ENCODE peak calls at places on chromosomes 6 and 20, in eight cellular contexts. One of them, this sample, is unnamed.

GRCh38 chr6:6057442-6058053 is 50.8 kb upstream of the NRN1 start:
- DNase-seq in adrenal gland: no peak
- DNase-seq in A549: peak; percentile 12
- DNase-seq in OCI-LY7: peak; percentile 79
- DNase-seq in Panc1: peak; percentile 41
- DNase-seq in cardiac muscle cell: peak; percentile 73
- DNase-seq in GM12878: peak; percentile 53
- DNase-seq in left lung: no peak
- DNase-seq in this sample: peak; percentile 27

GRCh38 chr20:41176711-41177552 is 39.6 kb downstream of the PLCG1 start:
- DNase-seq in adrenal gland: no peak
- DNase-seq in cardiac muscle cell: no peak
- DNase-seq in GM12878: no peak
- DNase-seq in A549: no peak
- DNase-seq in left lung: no peak
- DNase-seq in Panc1: no peak
- DNase-seq in OCI-LY7: no peak
- DNase-seq in this sample: no peak

GRCh38 chr6:31452859-31453258 is 45.1 kb upstream of the MICB start:
- DNase-seq in cardiac muscle cell: no peak
- DNase-seq in GM12878: no peak
- DNase-seq in left lung: no peak
- DNase-seq in OCI-LY7: no peak
- DNase-seq in Panc1: no peak
- DNase-seq in A549: no peak
- DNase-seq in adrenal gland: no peak
- DNase-seq in this sample: no peak

GRCh38 chr6:797479-798077 is 104.6 kb upstream of the EXOC2 start:
- DNase-seq in left lung: no peak
- DNase-seq in cardiac muscle cell: peak; percentile 72
- DNase-seq in Panc1: peak; percentile 46
- DNase-seq in A549: peak; percentile 7
- DNase-seq in GM12878: no peak
- DNase-seq in OCI-LY7: peak; percentile 52
- DNase-seq in adrenal gland: peak; percentile 62
- DNase-seq in this sample: no peak

GRCh38 chr20:10790013-10790412 is 116.2 kb upstream of the JAG1 start:
- DNase-seq in Panc1: no peak
- DNase-seq in A549: no peak
- DNase-seq in left lung: no peak
- DNase-seq in OCI-LY7: no peak
- DNase-seq in adrenal gland: no peak
- DNase-seq in GM12878: no peak
- DNase-seq in cardiac muscle cell: no peak
- DNase-seq in this sample: no peak

GRCh38 chr6:166434336-166434735 is 51.6 kb upstream of the MPC1 start:
- DNase-seq in adrenal gland: no peak
- DNase-seq in left lung: no peak
- DNase-seq in OCI-LY7: no peak
- DNase-seq in A549: no peak
- DNase-seq in cardiac muscle cell: no peak
- DNase-seq in Panc1: no peak
- DNase-seq in GM12878: no peak
- DNase-seq in this sample: no peak

GRCh38 chr6:31752739-31753319 is 9.6 kb upstream of the SAPCD1 start:
- DNase-seq in adrenal gland: no peak
- DNase-seq in left lung: no peak
- DNase-seq in OCI-LY7: no peak
- DNase-seq in A549: no peak
- DNase-seq in GM12878: no peak
- DNase-seq in cardiac muscle cell: no peak
- DNase-seq in Panc1: no peak
- DNase-seq in this sample: no peak

GRCh38 chr6:38054526-38054925 is 235.0 kb downstream of the ZFAND3 start:
- DNase-seq in A549: no peak
- DNase-seq in Panc1: no peak
- DNase-seq in GM12878: no peak
- DNase-seq in OCI-LY7: no peak
- DNase-seq in cardiac muscle cell: no peak
- DNase-seq in adrenal gland: no peak
- DNase-seq in left lung: no peak
- DNase-seq in this sample: no peak

GRCh38 chr6:34970487-34970886 is 81.4 kb downstream of the ANKS1A start:
- DNase-seq in adrenal gland: no peak
- DNase-seq in GM12878: no peak
- DNase-seq in OCI-LY7: no peak
- DNase-seq in cardiac muscle cell: no peak
- DNase-seq in A549: no peak
- DNase-seq in Panc1: no peak
- DNase-seq in left lung: no peak
- DNase-seq in this sample: no peak

GRCh38 chr6:152598858-152599537 is 38.2 kb downstream of the SYNE1 start:
- DNase-seq in OCI-LY7: no peak
- DNase-seq in adrenal gland: peak; percentile 28
- DNase-seq in Panc1: no peak
- DNase-seq in cardiac muscle cell: no peak
- DNase-seq in A549: no peak
- DNase-seq in left lung: no peak
- DNase-seq in GM12878: no peak
- DNase-seq in this sample: no peak

GRCh38 chr6:63351995-63352586 is 32.3 kb upstream of the LGSN start:
- DNase-seq in left lung: no peak
- DNase-seq in cardiac muscle cell: no peak
- DNase-seq in adrenal gland: no peak
- DNase-seq in A549: no peak
- DNase-seq in OCI-LY7: peak; percentile 41
- DNase-seq in GM12878: peak; percentile 34
- DNase-seq in Panc1: peak; percentile 41
- DNase-seq in this sample: no peak

GRCh38 chr6:118501816-118502568 is 46.1 kb upstream of the PLN start:
- DNase-seq in adrenal gland: no peak
- DNase-seq in GM12878: no peak
- DNase-seq in cardiac muscle cell: no peak
- DNase-seq in A549: no peak
- DNase-seq in Panc1: no peak
- DNase-seq in left lung: no peak
- DNase-seq in OCI-LY7: no peak
- DNase-seq in this sample: no peak

GRCh38 chr6:70520575-70520974 is 46.2 kb upstream of the SDHAF4 start:
- DNase-seq in Panc1: peak; percentile 8
- DNase-seq in GM12878: no peak
- DNase-seq in A549: peak; percentile 1
- DNase-seq in left lung: no peak
- DNase-seq in OCI-LY7: peak; percentile 27
- DNase-seq in cardiac muscle cell: no peak
- DNase-seq in adrenal gland: no peak
- DNase-seq in this sample: no peak

GRCh38 chr20:58640446-58640845 is 10.6 kb upstream of the STX16 start:
- DNase-seq in Panc1: no peak
- DNase-seq in left lung: no peak
- DNase-seq in A549: no peak
- DNase-seq in OCI-LY7: no peak
- DNase-seq in cardiac muscle cell: no peak
- DNase-seq in GM12878: no peak
- DNase-seq in adrenal gland: no peak
- DNase-seq in this sample: no peak

GRCh38 chr6:128443553-128443952 is 76.8 kb downstream of the PTPRK start:
- DNase-seq in left lung: no peak
- DNase-seq in adrenal gland: no peak
- DNase-seq in GM12878: no peak
- DNase-seq in OCI-LY7: no peak
- DNase-seq in cardiac muscle cell: no peak
- DNase-seq in Panc1: no peak
- DNase-seq in A549: no peak
- DNase-seq in this sample: no peak

GRCh38 chr6:41967312-41968287 is 26.0 kb upstream of the CCND3 start:
- DNase-seq in Panc1: no peak
- DNase-seq in GM12878: no peak
- DNase-seq in OCI-LY7: no peak
- DNase-seq in A549: peak; percentile 44
- DNase-seq in left lung: no peak
- DNase-seq in adrenal gland: no peak
- DNase-seq in cardiac muscle cell: no peak
- DNase-seq in this sample: no peak

GRCh38 chr20:59751075-59751711 is 146.9 kb downstream of the PHACTR3 start:
- DNase-seq in OCI-LY7: peak; percentile 20
- DNase-seq in A549: peak; percentile 72
- DNase-seq in left lung: peak; percentile 88
- DNase-seq in adrenal gland: peak; percentile 83
- DNase-seq in cardiac muscle cell: no peak
- DNase-seq in GM12878: peak; percentile 19
- DNase-seq in Panc1: peak; percentile 5
- DNase-seq in this sample: no peak

GRCh38 chr20:44748005-44748370 is 2.3 kb downstream of the KCNK15 start:
- DNase-seq in A549: no peak
- DNase-seq in cardiac muscle cell: no peak
- DNase-seq in left lung: no peak
- DNase-seq in adrenal gland: no peak
- DNase-seq in Panc1: no peak
- DNase-seq in OCI-LY7: no peak
- DNase-seq in GM12878: no peak
- DNase-seq in this sample: no peak

GRCh38 chr6:41531591-41532582 is 14.3 kb upstream of the FOXP4 start:
- DNase-seq in adrenal gland: no peak
- DNase-seq in GM12878: peak; percentile 92
- DNase-seq in left lung: no peak
- DNase-seq in A549: no peak
- DNase-seq in OCI-LY7: peak; percentile 30
- DNase-seq in Panc1: no peak
- DNase-seq in cardiac muscle cell: no peak
- DNase-seq in this sample: no peak

GRCh38 chr20:50980071-50980681 is 21.6 kb downstream of the MOCS3 start:
- DNase-seq in Panc1: peak; percentile 99
- DNase-seq in A549: peak; percentile 82
- DNase-seq in OCI-LY7: no peak
- DNase-seq in GM12878: no peak
- DNase-seq in cardiac muscle cell: no peak
- DNase-seq in adrenal gland: peak; percentile 42
- DNase-seq in left lung: no peak
- DNase-seq in this sample: no peak

DNA sequence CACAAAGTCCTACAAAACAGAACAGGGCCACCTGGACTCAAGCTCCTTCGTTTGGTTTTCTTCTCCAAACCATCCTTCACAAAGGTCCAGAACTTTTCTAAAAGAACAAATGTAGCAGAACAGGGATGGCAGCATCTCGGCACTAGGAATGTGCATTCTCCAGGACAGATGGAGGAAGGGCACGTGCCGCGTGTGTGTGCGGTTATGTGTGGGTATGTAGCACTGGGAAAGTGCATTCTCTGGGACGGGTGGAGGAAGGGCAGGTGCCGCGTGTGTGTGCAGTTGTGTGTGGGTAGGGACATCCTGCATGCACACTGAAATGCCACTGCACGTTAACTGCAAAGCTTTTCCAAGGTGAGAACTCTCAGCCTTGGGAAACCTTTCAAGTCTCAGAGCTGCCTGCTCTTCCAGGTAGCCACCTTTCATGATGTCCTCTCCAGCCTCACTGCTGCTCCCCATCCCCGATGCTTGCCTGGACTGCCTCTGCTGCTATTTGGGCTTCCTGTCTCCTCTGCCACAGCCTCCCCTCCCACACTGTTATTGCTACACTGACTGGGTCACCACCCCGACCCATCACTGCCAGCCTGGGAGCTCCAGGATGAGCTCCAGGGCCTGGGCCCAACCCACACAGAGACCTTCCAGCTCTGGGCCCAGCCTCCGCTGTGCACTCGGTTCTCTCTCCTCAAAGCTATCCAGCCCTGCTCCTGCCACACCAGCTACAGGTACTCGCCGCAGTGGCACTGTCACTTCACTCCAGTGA is 47.6 kb downstream of the EZR start:
- DNase-seq in adrenal gland: no peak
- DNase-seq in Panc1: no peak
- DNase-seq in GM12878: no peak
- DNase-seq in left lung: no peak
- DNase-seq in OCI-LY7: no peak
- DNase-seq in A549: no peak
- DNase-seq in cardiac muscle cell: no peak
- DNase-seq in this sample: no peak
- H3K27ac ChIP-seq in adrenal gland: no peak overlapping the region
- H3K27ac ChIP-seq in Panc1: no peak overlapping the region
- H3K27ac ChIP-seq in GM12878: no peak overlapping the region
- H3K27ac ChIP-seq in left lung: no peak overlapping the region
- H3K27ac ChIP-seq in OCI-LY7: no peak overlapping the region
- H3K27ac ChIP-seq in A549: no peak overlapping the region
- H3K27ac ChIP-seq in cardiac muscle cell: peak overlapping the region; percentile 76
- H3K27ac ChIP-seq in this sample: no peak overlapping the region

DNA sequence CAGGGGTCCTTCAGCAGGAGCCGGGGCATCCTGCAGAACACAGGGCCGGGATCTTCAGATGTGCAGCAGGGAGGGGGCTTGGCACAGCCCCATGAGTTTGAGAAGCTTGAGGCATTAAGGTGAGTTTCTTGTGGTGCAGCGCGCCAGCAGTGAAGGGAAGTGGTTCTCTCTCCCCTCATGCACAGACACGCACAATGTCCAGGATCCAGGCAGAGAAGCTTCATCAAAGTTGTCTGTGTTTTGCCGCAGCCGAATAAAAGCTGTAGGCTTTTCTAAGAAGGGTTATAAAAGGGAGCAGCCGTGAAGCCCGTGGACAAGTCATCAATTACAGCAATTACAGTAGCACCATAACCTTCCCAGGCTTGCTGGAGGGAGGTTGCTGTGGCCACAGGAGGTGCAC is 491.0 kb upstream of the CDH4 start:
- DNase-seq in left lung: no peak
- DNase-seq in OCI-LY7: no peak
- DNase-seq in adrenal gland: no peak
- DNase-seq in A549: no peak
- DNase-seq in Panc1: no peak
- DNase-seq in cardiac muscle cell: no peak
- DNase-seq in GM12878: no peak
- DNase-seq in this sample: no peak
- H3K4me3 ChIP-seq in left lung: no peak overlapping the region
- H3K4me3 ChIP-seq in OCI-LY7: no peak overlapping the region
- H3K4me3 ChIP-seq in adrenal gland: no peak overlapping the region
- H3K4me3 ChIP-seq in A549: no peak overlapping the region
- H3K4me3 ChIP-seq in Panc1: no peak overlapping the region
- H3K4me3 ChIP-seq in cardiac muscle cell: no peak overlapping the region
- H3K4me3 ChIP-seq in GM12878: no peak overlapping the region
- H3K4me3 ChIP-seq in this sample: no peak overlapping the region

GRCh38 chr20:62539646-62540045 is 63.9 kb upstream of the GATA5 start:
- DNase-seq in left lung: no peak
- DNase-seq in Panc1: no peak
- DNase-seq in GM12878: no peak
- DNase-seq in cardiac muscle cell: no peak
- DNase-seq in OCI-LY7: no peak
- DNase-seq in A549: no peak
- DNase-seq in adrenal gland: no peak
- DNase-seq in this sample: no peak
- H3K4me1 ChIP-seq in left lung: no peaks in the 10 kb centered on the region
- H3K4me1 ChIP-seq in Panc1: peaks cover 21% of the 10 kb centered on the region
- H3K4me1 ChIP-seq in GM12878: no peaks in the 10 kb centered on the region
- H3K4me1 ChIP-seq in cardiac muscle cell: peaks cover 26% of the 10 kb centered on the region
- H3K4me1 ChIP-seq in OCI-LY7: no peaks in the 10 kb centered on the region
- H3K4me1 ChIP-seq in A549: no peaks in the 10 kb centered on the region
- H3K4me1 ChIP-seq in adrenal gland: no peaks in the 10 kb centered on the region
- H3K4me1 ChIP-seq in this sample: no peaks in the 10 kb centered on the region

GRCh38 chr20:1013566-1014340 is 11.6 kb upstream of the RSPO4 start:
- DNase-seq in Panc1: no peak
- DNase-seq in OCI-LY7: no peak
- DNase-seq in cardiac muscle cell: no peak
- DNase-seq in GM12878: no peak
- DNase-seq in adrenal gland: no peak
- DNase-seq in A549: no peak
- DNase-seq in left lung: no peak
- DNase-seq in this sample: no peak
- H3K27ac ChIP-seq in Panc1: no peak overlapping the region
- H3K27ac ChIP-seq in OCI-LY7: no peak overlapping the region
- H3K27ac ChIP-seq in cardiac muscle cell: no peak overlapping the region
- H3K27ac ChIP-seq in GM12878: no peak overlapping the region
- H3K27ac ChIP-seq in adrenal gland: no peak overlapping the region
- H3K27ac ChIP-seq in A549: no peak overlapping the region
- H3K27ac ChIP-seq in left lung: no peak overlapping the region
- H3K27ac ChIP-seq in this sample: no peak overlapping the region

GRCh38 chr6:80523029-80523428 is 416.6 kb downstream of the BCKDHB start:
- DNase-seq in OCI-LY7: no peak
- DNase-seq in adrenal gland: no peak
- DNase-seq in GM12878: no peak
- DNase-seq in left lung: no peak
- DNase-seq in cardiac muscle cell: no peak
- DNase-seq in A549: no peak
- DNase-seq in Panc1: no peak
- DNase-seq in this sample: no peak
- H3K4me3 ChIP-seq in OCI-LY7: no peak overlapping the region
- H3K4me3 ChIP-seq in adrenal gland: no peak overlapping the region
- H3K4me3 ChIP-seq in GM12878: no peak overlapping the region
- H3K4me3 ChIP-seq in left lung: no peak overlapping the region
- H3K4me3 ChIP-seq in cardiac muscle cell: no peak overlapping the region
- H3K4me3 ChIP-seq in A549: no peak overlapping the region
- H3K4me3 ChIP-seq in Panc1: no peak overlapping the region
- H3K4me3 ChIP-seq in this sample: no peak overlapping the region